ENCODE peak calls at places on chromosomes 5 and 9, in ten cellular contexts. Y is WERI-Rb-1, P is colonic mucosa, E is astrocyte, O is fibroblast of mammary gland, K is upper lobe of right lung, W is lung, J is astrocyte of the cerebellum, Z is Caco-2, B is transverse colon. M is an unnamed sample.

GRCh38 chr5:54254482-54255198 is 55.7 kb downstream of the ARL15 start:
- DNase-seq in Y (peak; percentile 23), P (no peak), E (no peak), O (peak; percentile 43), K (no peak), W (no peak), J (no peak), Z (no peak), B (no peak), M (no peak)

GRCh38 chr5:127650022-127650421 is 1.1 kb downstream of the CTXN3 start:
- DNase-seq in Y (no peak), P (no peak), E (peak; percentile 0), O (peak; percentile 5), K (no peak), W (no peak), J (no peak), Z (no peak), B (no peak), M (no peak)

GRCh38 chr5:67249590-67249895 is 52.9 kb upstream of the CD180 start:
- DNase-seq in Y (no peak), P (no peak), E (no peak), O (no peak), K (no peak), W (no peak), J (no peak), Z (no peak), B (no peak), M (no peak)

GRCh38 chr5:180908998-180909731 is 10.2 kb downstream of the BTNL8 start:
- DNase-seq in Y (no peak), P (no peak), E (no peak), O (no peak), K (no peak), W (no peak), J (no peak), Z (no peak), B (no peak), M (no peak)

GRCh38 chr5:18314192-18314778 is 680.0 kb downstream of the TAF11L14 start:
- DNase-seq in Y (no peak), P (no peak), E (peak; percentile 5), O (peak; percentile 36), K (no peak), W (no peak), J (peak; percentile 33), Z (peak; percentile 4), B (no peak), M (no peak)

GRCh38 chr9:130466537-130467217 is 21.9 kb downstream of the ASS1 start:
- DNase-seq in Y (peak; percentile 85), P (no peak), E (no peak), O (no peak), K (no peak), W (no peak), J (no peak), Z (no peak), B (no peak), M (no peak)

GRCh38 chr9:14780251-14780650 is 57.7 kb upstream of the CER1 start:
- DNase-seq in Y (no peak), P (no peak), E (no peak), O (no peak), K (no peak), W (no peak), J (no peak), Z (no peak), B (no peak), M (no peak)

GRCh38 chr9:125700791-125701190 is 6.2 kb downstream of the MAPKAP1 start:
- DNase-seq in Y (no peak), P (no peak), E (peak; percentile 56), O (peak; percentile 57), K (no peak), W (no peak), J (no peak), Z (no peak), B (no peak), M (no peak)

GRCh38 chr5:33563983-33564908 is 123.5 kb downstream of the TARS1 start:
- DNase-seq in Y (no peak), P (no peak), E (no peak), O (no peak), K (no peak), W (no peak), J (no peak), Z (no peak), B (no peak), M (no peak)

GRCh38 chr9:83937861-83938455 is 16.7 kb upstream of the KIF27 start:
- DNase-seq in Y (peak; percentile 27), P (no peak), E (peak; percentile 36), O (peak; percentile 72), K (no peak), W (no peak), J (peak; percentile 39), Z (peak; percentile 55), B (no peak), M (no peak)

GRCh38 chr5:125411163-125412050 is 665.0 kb upstream of the ZNF608 start:
- DNase-seq in Y (peak; percentile 27), P (peak; percentile 72), E (peak; percentile 69), O (no peak), K (no peak), W (no peak), J (no peak), Z (no peak), B (peak; percentile 33), M (no peak)

GRCh38 chr5:40071870-40072269 is 607.8 kb upstream of the PTGER4 start:
- DNase-seq in Y (no peak), P (no peak), E (peak; percentile 6), O (peak; percentile 49), K (no peak), W (no peak), J (peak; percentile 79), Z (no peak), B (no peak), M (no peak)

GRCh38 chr5:77645158-77645994 is 6.9 kb upstream of the OTP start:
- DNase-seq in Y (peak; percentile 68), P (no peak), E (no peak), O (no peak), K (no peak), W (no peak), J (no peak), Z (peak; percentile 87), B (peak; percentile 44), M (peak; percentile 73)

DNA sequence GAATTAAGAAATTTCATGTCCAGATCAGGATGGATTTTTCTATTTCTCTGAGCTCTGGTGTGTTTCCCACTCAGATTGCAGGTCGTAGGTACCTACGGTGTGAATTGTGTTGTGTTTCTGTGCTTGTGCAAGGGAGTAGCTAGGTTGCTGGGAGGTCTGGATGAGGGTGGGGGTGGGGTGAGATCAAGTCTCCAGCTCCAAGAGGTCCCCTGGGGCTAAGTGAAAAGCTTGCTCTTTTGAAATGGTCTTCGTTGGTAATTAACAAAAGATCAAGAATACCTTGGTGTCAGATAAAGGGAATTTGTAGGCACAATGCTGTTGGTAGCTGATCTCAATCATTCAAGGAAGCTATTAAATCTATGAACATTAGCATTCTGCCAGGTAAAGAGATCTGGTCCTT is 988 bp upstream of the PCDHGC4 start:
- DNase-seq in Y (no peak), P (no peak), E (no peak), O (no peak), K (no peak), W (no peak), J (no peak), Z (no peak), B (no peak), M (no peak)
- H3K4me3 ChIP-seq in Y (no peak overlapping the region), P (no peak overlapping the region), E (no peak overlapping the region), O (no peak overlapping the region), K (peak overlapping the region; percentile 33), W (no peak overlapping the region), J (no peak overlapping the region), Z (no peak overlapping the region), B (no peak overlapping the region), M (no peak overlapping the region)

GRCh38 chr5:173395933-173396308 is 67.7 kb upstream of the STC2 start:
- DNase-seq in Y (no peak), P (no peak), E (no peak), O (no peak), K (no peak), W (no peak), J (no peak), Z (no peak), B (no peak), M (no peak)

GRCh38 chr5:173395257-173395932 is 67.2 kb upstream of the STC2 start:
- DNase-seq in Y (no peak), P (no peak), E (peak; percentile 42), O (peak; percentile 71), K (no peak), W (no peak), J (no peak), Z (peak; percentile 13), B (no peak), M (no peak)

GRCh38 chr5:173397531-173397930 is 69.3 kb upstream of the STC2 start:
- DNase-seq in Y (no peak), P (no peak), E (no peak), O (no peak), K (no peak), W (no peak), J (no peak), Z (no peak), B (no peak), M (no peak)

GRCh38 chr5:173394701-173395100 is 66.5 kb upstream of the STC2 start:
- DNase-seq in Y (no peak), P (no peak), E (no peak), O (peak; percentile 33), K (no peak), W (no peak), J (no peak), Z (no peak), B (no peak), M (no peak)

DNA sequence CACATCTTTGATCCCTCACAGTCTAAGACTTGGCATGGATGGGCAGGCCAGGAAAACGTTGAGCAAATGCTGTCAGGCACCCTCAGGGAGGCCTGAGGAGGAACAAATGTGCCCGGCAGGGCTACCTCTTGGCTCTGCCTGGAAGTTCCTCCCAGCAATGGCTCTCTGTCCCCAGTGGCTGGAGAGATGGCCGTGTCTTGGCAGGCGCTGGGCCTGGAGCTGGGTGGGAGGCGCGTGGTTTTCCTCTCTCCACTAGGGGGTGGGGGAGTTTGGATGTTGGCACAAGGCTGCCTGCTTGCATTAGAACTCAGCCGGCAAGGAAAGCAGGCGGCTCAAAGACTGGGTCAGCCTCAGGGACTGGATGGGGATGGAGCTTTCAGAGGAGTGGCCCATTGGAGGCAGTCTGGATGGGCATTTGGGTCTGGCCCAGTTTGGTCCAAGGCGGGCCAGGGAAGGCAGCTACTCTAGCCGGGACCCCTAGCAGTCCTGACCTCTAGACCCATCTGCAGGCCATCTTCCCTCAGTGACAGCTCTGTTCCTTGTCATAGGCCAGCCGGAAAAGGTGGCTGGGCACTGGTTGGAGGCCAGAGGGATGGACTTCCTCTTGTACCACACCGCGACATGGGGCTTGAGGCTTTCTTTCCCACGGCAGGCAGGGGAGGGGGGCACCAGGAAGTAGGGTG is 68.2 kb upstream of the STC2 start:
- DNase-seq in Y (peak; percentile 19), P (no peak), E (no peak), O (no peak), K (no peak), W (no peak), J (no peak), Z (peak; percentile 34), B (no peak), M (no peak)
- TF ChIP-seq CTCF in Y (peak; percentile 42), P (no peak), E (no peak), O (no peak), K (no peak), W (no peak), J (no peak), Z (peak; percentile 22), B (no peak), M (no peak)

GRCh38 chr9:94031946-94032345 is 52.3 kb upstream of the PTPDC1 start:
- DNase-seq in Y (no peak), P (no peak), E (peak; percentile 82), O (peak; percentile 56), K (no peak), W (no peak), J (no peak), Z (no peak), B (no peak), M (no peak)
- H3K4me3 ChIP-seq in Y (no peak overlapping the region), P (no peak overlapping the region), E (no peak overlapping the region), O (peak overlapping the region; percentile 89), K (peak overlapping the region; percentile 92), W (no peak overlapping the region), J (no peak overlapping the region), Z (no peak overlapping the region), B (no peak overlapping the region), M (no peak overlapping the region)

GRCh38 chr5:59064256-59064655 is 481.4 kb downstream of the RAB3C start:
- DNase-seq in Y (no peak), P (no peak), E (no peak), O (peak; percentile 43), K (no peak), W (no peak), J (no peak), Z (no peak), B (no peak), M (no peak)
- TF ChIP-seq CTCF in Y (no peak), P (no peak), E (no peak), O (no peak), K (no peak), W (no peak), J (no peak), Z (no peak), B (no peak), M (no peak)